ENCODE peak calls at places on chromosomes 12 and 14, in four cellular contexts. H, W, Y and A are unnamed samples.

GRCh38 chr14:95817271-95817670 is 59.4 kb upstream of the TUNAR start:
- DNase-seq in H (no peak), W (no peak), Y (no peak), A (no peak)

GRCh38 chr14:57380935-57381334 is 9.5 kb upstream of the NAA30 start:
- DNase-seq in H (no peak), W (no peak), Y (no peak), A (no peak)

GRCh38 chr12:131135786-131136538 is 182.3 kb downstream of the ADGRD1 start:
- DNase-seq in W (no peak), H (no peak), Y (no peak), A (no peak)

GRCh38 chr12:16359512-16360491 is 12.4 kb downstream of the MGST1 start:
- DNase-seq in H (peak; percentile 83), W (no peak), Y (no peak), A (no peak)

GRCh38 chr14:101471723-101472517 is 89.4 kb upstream of the DIO3 start:
- DNase-seq in W (no peak), H (no peak), Y (no peak), A (no peak)

GRCh38 chr12:83389237-83389996 is 702.7 kb downstream of the TMTC2 start:
- DNase-seq in H (peak; percentile 63), Y (no peak), W (no peak), A (no peak)

GRCh38 chr12:67710582-67710981 is 62.0 kb downstream of the DYRK2 start:
- DNase-seq in H (no peak), W (no peak), Y (no peak), A (no peak)

GRCh38 chr12:124566181-124567034 is 1.0 kb downstream of the NCOR2 start:
- DNase-seq in W (peak; percentile 88), Y (peak; percentile 83), H (peak; percentile 82), A (no peak)

GRCh38 chr14:26173581-26173980 is 424.3 kb downstream of the NOVA1 start:
- DNase-seq in H (no peak), Y (no peak), W (no peak), A (no peak)

GRCh38 chr14:96274122-96274910 is 18.3 kb downstream of the BDKRB1 start:
- DNase-seq in W (no peak), H (no peak), Y (no peak), A (no peak)

GRCh38 chr12:26156996-26157395 is 32.2 kb upstream of the BHLHE41 start:
- DNase-seq in W (no peak), Y (no peak), H (no peak), A (no peak)

GRCh38 chr14:63956326-63956725 is 103.5 kb downstream of the SYNE2 start:
- DNase-seq in Y (no peak), H (no peak), W (no peak), A (no peak)

GRCh38 chr14:71011479-71011878 is 104.2 kb downstream of the PCNX1 start:
- DNase-seq in W (no peak), H (no peak), Y (no peak), A (no peak)
- TF ChIP-seq CTCF in W (no peak), H (no peak), Y (no peak), A (no peak)

GRCh38 chr12:64608901-64609542 is 1.3 kb upstream of the RASSF3 start:
- DNase-seq in H (no peak), Y (peak; percentile 80), W (no peak), A (no peak)
- TF ChIP-seq CTCF in H (no peak), Y (peak; percentile 19), W (no peak), A (peak; percentile 3)

DNA sequence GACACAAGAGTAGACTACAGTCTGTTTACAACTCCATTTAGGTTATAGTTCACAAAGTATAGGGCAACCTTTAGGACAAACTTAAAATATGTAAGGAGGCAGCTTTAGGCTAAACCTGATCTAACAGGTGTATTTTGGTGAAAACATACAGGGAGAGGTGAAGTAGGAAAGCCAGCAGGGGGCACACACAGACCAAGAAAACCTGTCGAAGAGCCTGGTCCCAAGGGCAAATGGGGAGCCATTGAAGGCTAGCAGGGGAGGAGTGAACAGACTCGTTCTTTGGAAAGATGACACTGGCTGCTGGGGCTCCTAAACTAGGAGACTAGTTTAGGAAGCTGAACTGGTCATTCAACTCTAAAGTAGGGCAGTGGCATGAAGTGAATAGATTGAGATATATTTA is 138.8 kb upstream of the WSCD2 start:
- DNase-seq in W (no peak), Y (peak; percentile 15), H (peak; percentile 74), A (no peak)
- TF ChIP-seq CTCF in W (no peak), Y (peak; percentile 66), H (peak; percentile 27), A (peak; percentile 48)

GRCh38 chr12:93380480-93381121 is 2.9 kb downstream of the NUDT4 start:
- DNase-seq in W (no peak), Y (no peak), H (no peak), A (no peak)
- TF ChIP-seq CTCF in W (peak; percentile 16), Y (peak; percentile 36), H (no peak), A (peak; percentile 29)

GRCh38 chr12:53695148-53696138 is 19.6 kb upstream of the ATP5MC2 start:
- DNase-seq in Y (no peak), H (peak; percentile 63), W (no peak), A (no peak)
- TF ChIP-seq CTCF in Y (no peak), H (no peak), W (no peak), A (no peak)

GRCh38 chr14:82999802-83000201 is 1466.1 kb upstream of the SEL1L start:
- DNase-seq in Y (no peak), W (no peak), H (peak; percentile 19), A (no peak)
- TF ChIP-seq CTCF in Y (peak; percentile 35), W (no peak), H (peak; percentile 31), A (peak; percentile 54)

GRCh38 chr12:46936042-46936441 is 110.2 kb upstream of the SLC38A4 start:
- DNase-seq in Y (no peak), W (no peak), H (no peak), A (no peak)

GRCh38 chr12:46934374-46935111 is 108.7 kb upstream of the SLC38A4 start:
- DNase-seq in W (no peak), Y (no peak), H (no peak), A (no peak)

GRCh38 chr12:46930101-46930500 is 104.3 kb upstream of the SLC38A4 start:
- DNase-seq in W (no peak), Y (no peak), H (no peak), A (no peak)

GRCh38 chr12:46935448-46935847 is 109.7 kb upstream of the SLC38A4 start:
- DNase-seq in Y (no peak), H (no peak), W (no peak), A (no peak)

GRCh38 chr12:46933947-46934346 is 108.2 kb upstream of the SLC38A4 start:
- DNase-seq in Y (peak; percentile 16), H (no peak), W (no peak), A (no peak)
- TF ChIP-seq CTCF in Y (peak; percentile 54), H (no peak), W (no peak), A (peak; percentile 59)

DNA sequence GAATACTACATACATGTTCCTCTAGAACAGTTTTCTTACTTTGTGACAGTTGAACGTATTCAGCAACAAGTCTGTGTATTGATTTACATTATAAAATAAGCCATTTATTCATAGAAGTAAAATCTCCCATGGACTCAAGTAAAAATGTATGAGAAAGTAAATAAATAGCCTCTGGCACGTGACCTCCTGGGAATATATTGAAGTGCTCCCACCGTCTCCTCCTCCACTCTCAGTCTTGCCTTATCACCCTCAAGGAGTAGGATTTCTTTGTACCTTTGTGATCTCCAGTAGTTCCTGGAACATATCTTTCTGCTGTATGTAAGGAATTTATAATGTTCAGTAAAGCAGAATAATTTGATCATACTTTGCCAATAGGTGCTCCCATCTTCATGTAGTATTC is 90.9 kb downstream of the DIP2B start:
- DNase-seq in W (no peak), Y (no peak), H (no peak), A (no peak)
- TF ChIP-seq CTCF in W (no peak), Y (no peak), H (no peak), A (no peak)

GRCh38 chr12:85448031-85448430 is 168.0 kb downstream of the ALX1 start:
- DNase-seq in W (no peak), H (no peak), Y (no peak), A (no peak)

GRCh38 chr12:85445060-85445938 is 165.3 kb downstream of the ALX1 start:
- DNase-seq in H (no peak), W (no peak), Y (no peak), A (no peak)

GRCh38 chr12:85448548-85449139 is 168.6 kb downstream of the ALX1 start:
- DNase-seq in H (no peak), W (no peak), Y (peak; percentile 11), A (no peak)
- TF ChIP-seq CTCF in H (no peak), W (no peak), Y (peak; percentile 7), A (peak; percentile 41)

DNA sequence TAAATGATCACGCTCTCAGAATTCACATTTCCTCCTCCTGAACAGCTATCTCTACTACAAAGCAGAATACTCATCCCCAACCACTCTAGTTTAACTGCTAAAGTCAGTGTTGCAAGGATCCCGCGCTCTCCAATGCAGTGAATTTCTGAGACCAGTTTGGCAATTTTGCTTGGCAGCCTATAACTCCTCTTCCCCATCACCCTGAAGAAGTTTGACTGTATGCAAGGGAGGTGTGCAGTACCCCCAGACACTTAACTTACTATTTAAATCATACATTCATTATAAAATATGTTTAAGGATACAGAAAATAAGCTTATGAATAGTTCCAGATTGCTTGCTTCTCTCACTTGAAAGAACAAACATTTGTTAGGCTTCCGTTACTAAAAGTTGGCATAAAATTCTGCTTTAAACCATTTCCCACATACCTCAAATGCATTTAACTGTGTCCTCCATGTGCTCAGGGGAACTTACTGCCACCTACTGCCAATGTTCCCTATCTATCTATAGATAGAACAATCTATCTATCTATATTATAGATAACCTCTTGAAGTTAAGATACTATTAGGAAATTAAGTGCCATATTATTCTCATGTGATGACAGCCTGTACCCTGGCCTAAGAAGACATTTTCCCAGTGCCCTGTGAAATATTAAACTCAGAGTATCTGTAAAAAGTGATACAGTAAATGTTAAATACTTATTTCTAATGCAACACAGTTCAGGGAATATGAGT is 2.4 kb downstream of the LGR5 start:
- DNase-seq in W (no peak), Y (no peak), H (no peak), A (no peak)
- TF ChIP-seq CTCF in W (no peak), Y (no peak), H (no peak), A (no peak)